ENCODE peak calls at places on chromosomes 2 and 18, in ten cellular contexts. N, T, J, U, P, W, D, L, X and Z are unnamed samples.

GRCh38 chr2:108184421-108184820 is 55.3 kb upstream of the SULT1C3 start:
- DNase-seq in N (no peak), T (no peak), J (no peak), U (peak; percentile 36), P (peak; percentile 17), W (no peak), D (no peak), L (no peak), X (peak; percentile 11), Z (no peak)

GRCh38 chr18:26865557-26865956 is at the start of gene AQP4:
- DNase-seq in N (no peak), T (no peak), J (no peak), U (no peak), P (peak; percentile 45), W (no peak), D (no peak), L (no peak), X (no peak), Z (no peak)

GRCh38 chr2:43013821-43014345 is 212.5 kb downstream of the ZFP36L2 start:
- DNase-seq in N (no peak), T (no peak), J (no peak), U (no peak), P (no peak), W (no peak), D (no peak), L (no peak), X (no peak), Z (peak; percentile 51)

GRCh38 chr2:138600732-138601437 is 99.3 kb downstream of the SPOPL start:
- DNase-seq in N (no peak), T (no peak), J (no peak), U (peak; percentile 6), P (no peak), W (no peak), D (no peak), L (no peak), X (no peak), Z (peak; percentile 7)

GRCh38 chr2:232235206-232235605 is 143.3 kb upstream of the ALPP start:
- DNase-seq in N (no peak), T (no peak), J (no peak), U (no peak), P (no peak), W (no peak), D (no peak), L (no peak), X (no peak), Z (no peak)

GRCh38 chr2:168244318-168244717 is 3.1 kb downstream of the STK39 start:
- DNase-seq in N (no peak), T (no peak), J (no peak), U (no peak), P (peak; percentile 83), W (no peak), D (no peak), L (peak; percentile 17), X (no peak), Z (no peak)

GRCh38 chr18:62101236-62101635 is 85.6 kb downstream of the PIGN start:
- DNase-seq in N (no peak), T (no peak), J (no peak), U (no peak), P (no peak), W (no peak), D (no peak), L (no peak), X (peak; percentile 40), Z (no peak)

GRCh38 chr2:224885836-224886547 is 156.3 kb downstream of the DOCK10 start:
- DNase-seq in N (no peak), T (no peak), J (peak; percentile 66), U (peak; percentile 80), P (no peak), W (no peak), D (no peak), L (no peak), X (peak; percentile 65), Z (no peak)